ENCODE peak calls at places on chromosomes 4 and X, in eight cellular contexts. One of them, this sample, is unnamed.

GRCh38 chr4:140851032-140851636 is 94.9 kb upstream of the TBC1D9 start:
- DNase-seq in SK-N-SH: peak
- DNase-seq in transverse colon: peak
- DNase-seq in HepG2: peak
- DNase-seq in sigmoid colon: no peak
- DNase-seq in tibial nerve: peak
- DNase-seq in A549: peak
- DNase-seq in ovary: peak
- DNase-seq in this sample: no peak

GRCh38 chrX:2708601-2709200 is 17.6 kb downstream of the CD99 start:
- DNase-seq in HepG2: no peak
- DNase-seq in A549: no peak
- DNase-seq in sigmoid colon: no peak
- DNase-seq in SK-N-SH: no peak
- DNase-seq in tibial nerve: no peak
- DNase-seq in ovary: no peak
- DNase-seq in transverse colon: no peak
- DNase-seq in this sample: no peak

GRCh38 chrX:31213941-31214340 is 142.1 kb upstream of the FTHL17 start:
- DNase-seq in sigmoid colon: no peak
- DNase-seq in HepG2: no peak
- DNase-seq in SK-N-SH: peak
- DNase-seq in A549: no peak
- DNase-seq in ovary: no peak
- DNase-seq in tibial nerve: no peak
- DNase-seq in transverse colon: no peak
- DNase-seq in this sample: no peak

GRCh38 chrX:28205905-28206304 is 224.7 kb upstream of the DCAF8L1 start:
- DNase-seq in ovary: no peak
- DNase-seq in sigmoid colon: no peak
- DNase-seq in A549: no peak
- DNase-seq in SK-N-SH: no peak
- DNase-seq in tibial nerve: no peak
- DNase-seq in transverse colon: no peak
- DNase-seq in HepG2: no peak
- DNase-seq in this sample: no peak

GRCh38 chrX:34863906-34864305 is 78.7 kb upstream of the FAM47B start:
- DNase-seq in tibial nerve: no peak
- DNase-seq in SK-N-SH: no peak
- DNase-seq in ovary: no peak
- DNase-seq in A549: no peak
- DNase-seq in HepG2: no peak
- DNase-seq in sigmoid colon: no peak
- DNase-seq in transverse colon: no peak
- DNase-seq in this sample: no peak

GRCh38 chr4:181550381-181550780 is 692.8 kb upstream of the TENM3 start:
- DNase-seq in sigmoid colon: no peak
- DNase-seq in tibial nerve: no peak
- DNase-seq in SK-N-SH: no peak
- DNase-seq in transverse colon: no peak
- DNase-seq in ovary: no peak
- DNase-seq in A549: no peak
- DNase-seq in HepG2: no peak
- DNase-seq in this sample: no peak

GRCh38 chrX:52553995-52554642 is 37.3 kb upstream of the XAGE1B start:
- DNase-seq in A549: no peak
- DNase-seq in SK-N-SH: no peak
- DNase-seq in tibial nerve: no peak
- DNase-seq in HepG2: no peak
- DNase-seq in sigmoid colon: no peak
- DNase-seq in ovary: no peak
- DNase-seq in transverse colon: no peak
- DNase-seq in this sample: no peak

GRCh38 chr4:147786031-147786430 is 54.1 kb downstream of the ARHGAP10 start:
- DNase-seq in HepG2: no peak
- DNase-seq in tibial nerve: no peak
- DNase-seq in ovary: no peak
- DNase-seq in sigmoid colon: no peak
- DNase-seq in A549: no peak
- DNase-seq in SK-N-SH: no peak
- DNase-seq in transverse colon: no peak
- DNase-seq in this sample: no peak

GRCh38 chr4:70721747-70722146 is at the start of gene RUFY3:
- DNase-seq in tibial nerve: peak
- DNase-seq in SK-N-SH: peak
- DNase-seq in transverse colon: no peak
- DNase-seq in sigmoid colon: peak
- DNase-seq in A549: no peak
- DNase-seq in HepG2: no peak
- DNase-seq in ovary: peak
- DNase-seq in this sample: no peak

GRCh38 chrX:26851981-26852380 is 611.2 kb downstream of the PPP4R3C start:
- DNase-seq in SK-N-SH: no peak
- DNase-seq in sigmoid colon: no peak
- DNase-seq in A549: no peak
- DNase-seq in transverse colon: no peak
- DNase-seq in tibial nerve: no peak
- DNase-seq in HepG2: peak
- DNase-seq in ovary: no peak
- DNase-seq in this sample: no peak

GRCh38 chrX:54494970-54495813 is 842 bp downstream of the FGD1 start:
- DNase-seq in sigmoid colon: no peak
- DNase-seq in SK-N-SH: peak
- DNase-seq in transverse colon: no peak
- DNase-seq in A549: no peak
- DNase-seq in tibial nerve: no peak
- DNase-seq in HepG2: no peak
- DNase-seq in ovary: no peak
- DNase-seq in this sample: no peak

GRCh38 chr4:82371398-82371972 is 2.3 kb downstream of the HNRNPD start:
- DNase-seq in sigmoid colon: no peak
- DNase-seq in HepG2: no peak
- DNase-seq in transverse colon: no peak
- DNase-seq in tibial nerve: no peak
- DNase-seq in A549: no peak
- DNase-seq in ovary: no peak
- DNase-seq in SK-N-SH: peak
- DNase-seq in this sample: no peak

GRCh38 chr4:113332701-113333100 is 283.2 kb downstream of the ANK2 start:
- DNase-seq in ovary: no peak
- DNase-seq in A549: no peak
- DNase-seq in SK-N-SH: no peak
- DNase-seq in tibial nerve: no peak
- DNase-seq in transverse colon: no peak
- DNase-seq in HepG2: no peak
- DNase-seq in sigmoid colon: no peak
- DNase-seq in this sample: no peak

GRCh38 chrX:9627827-9628406 is 137.7 kb downstream of the GPR143 start:
- DNase-seq in tibial nerve: no peak
- DNase-seq in HepG2: no peak
- DNase-seq in ovary: no peak
- DNase-seq in transverse colon: no peak
- DNase-seq in A549: no peak
- DNase-seq in sigmoid colon: no peak
- DNase-seq in SK-N-SH: no peak
- DNase-seq in this sample: no peak

GRCh38 chr4:184644553-184645307 is 4.5 kb downstream of the CASP3 start:
- DNase-seq in ovary: no peak
- DNase-seq in sigmoid colon: no peak
- DNase-seq in tibial nerve: no peak
- DNase-seq in HepG2: no peak
- DNase-seq in A549: no peak
- DNase-seq in SK-N-SH: no peak
- DNase-seq in transverse colon: no peak
- DNase-seq in this sample: no peak

GRCh38 chr4:159487284-159487747 is 384.4 kb downstream of the RAPGEF2 start:
- DNase-seq in A549: peak
- DNase-seq in ovary: no peak
- DNase-seq in transverse colon: peak
- DNase-seq in SK-N-SH: peak
- DNase-seq in tibial nerve: peak
- DNase-seq in HepG2: peak
- DNase-seq in sigmoid colon: no peak
- DNase-seq in this sample: no peak

GRCh38 chrX:7420712-7421111 is 272.8 kb upstream of the PUDP start:
- DNase-seq in HepG2: no peak
- DNase-seq in tibial nerve: no peak
- DNase-seq in transverse colon: no peak
- DNase-seq in A549: no peak
- DNase-seq in sigmoid colon: no peak
- DNase-seq in SK-N-SH: no peak
- DNase-seq in ovary: no peak
- DNase-seq in this sample: no peak

GRCh38 chrX:113644426-113644825 is 803.8 kb upstream of the AMOT start:
- DNase-seq in ovary: no peak
- DNase-seq in tibial nerve: no peak
- DNase-seq in HepG2: no peak
- DNase-seq in SK-N-SH: no peak
- DNase-seq in transverse colon: no peak
- DNase-seq in sigmoid colon: no peak
- DNase-seq in A549: no peak
- DNase-seq in this sample: no peak

GRCh38 chr4:13970349-13970748 is 342.8 kb upstream of the BOD1L1 start:
- DNase-seq in HepG2: no peak
- DNase-seq in A549: no peak
- DNase-seq in transverse colon: no peak
- DNase-seq in SK-N-SH: no peak
- DNase-seq in tibial nerve: no peak
- DNase-seq in ovary: no peak
- DNase-seq in sigmoid colon: no peak
- DNase-seq in this sample: no peak

GRCh38 chr4:152392079-152392478 is 143.8 kb downstream of the FBXW7 start:
- DNase-seq in sigmoid colon: no peak
- DNase-seq in HepG2: no peak
- DNase-seq in ovary: no peak
- DNase-seq in SK-N-SH: no peak
- DNase-seq in A549: no peak
- DNase-seq in transverse colon: no peak
- DNase-seq in tibial nerve: no peak
- DNase-seq in this sample: no peak

DNA sequence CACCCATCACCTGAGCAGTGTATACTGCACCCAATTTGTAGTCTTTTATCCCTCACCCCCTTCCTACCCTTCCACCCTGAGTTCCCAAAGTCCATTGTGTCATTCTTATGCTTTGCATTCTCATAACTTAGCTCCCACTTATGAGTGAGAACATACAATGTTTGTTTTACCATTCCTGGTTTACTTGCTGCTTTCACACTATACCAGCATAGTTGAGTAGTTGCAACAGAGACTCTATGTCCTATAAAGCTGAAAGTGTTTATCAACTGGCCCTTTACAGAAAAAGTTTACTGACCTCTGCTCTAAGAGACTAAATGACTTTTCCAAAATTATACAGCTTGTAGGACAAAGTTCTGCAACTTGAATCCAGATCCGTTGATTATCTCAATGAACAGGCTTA is 61.1 kb upstream of the BLTP1 start:
- DNase-seq in HepG2: no peak
- DNase-seq in tibial nerve: no peak
- DNase-seq in SK-N-SH: no peak
- DNase-seq in transverse colon: no peak
- DNase-seq in ovary: no peak
- DNase-seq in A549: no peak
- DNase-seq in sigmoid colon: no peak
- DNase-seq in this sample: no peak
- TF ChIP-seq EP300 in HepG2: no peak
- TF ChIP-seq EP300 in tibial nerve: no peak
- TF ChIP-seq EP300 in SK-N-SH: no peak
- TF ChIP-seq EP300 in transverse colon: no peak
- TF ChIP-seq EP300 in ovary: no peak
- TF ChIP-seq EP300 in A549: no peak
- TF ChIP-seq EP300 in sigmoid colon: no peak
- TF ChIP-seq EP300 in this sample: no peak

DNA sequence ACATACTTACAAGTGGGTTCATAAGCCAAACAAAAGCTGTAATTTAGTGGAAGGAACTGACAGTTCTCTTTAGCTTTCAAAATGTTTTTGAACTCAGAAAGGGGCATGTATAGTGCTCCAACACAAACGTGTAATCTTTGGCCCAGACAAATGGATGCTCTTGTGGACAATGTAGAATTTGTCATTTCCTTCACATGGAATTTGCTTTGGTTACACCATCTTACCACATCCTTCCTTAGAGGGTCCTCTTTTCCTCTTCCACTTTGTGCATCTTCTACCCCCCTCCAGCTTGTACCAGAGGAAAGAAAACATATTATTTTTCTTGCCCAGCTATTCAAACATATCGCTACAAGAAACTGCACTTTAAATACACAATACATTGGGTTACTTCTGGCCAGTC is 42.4 kb downstream of the MEPE start:
- DNase-seq in transverse colon: no peak
- DNase-seq in A549: no peak
- DNase-seq in ovary: no peak
- DNase-seq in HepG2: no peak
- DNase-seq in tibial nerve: no peak
- DNase-seq in sigmoid colon: no peak
- DNase-seq in SK-N-SH: no peak
- DNase-seq in this sample: no peak
- TF ChIP-seq EP300 in transverse colon: no peak
- TF ChIP-seq EP300 in A549: no peak
- TF ChIP-seq EP300 in ovary: no peak
- TF ChIP-seq EP300 in HepG2: no peak
- TF ChIP-seq EP300 in tibial nerve: no peak
- TF ChIP-seq EP300 in sigmoid colon: no peak
- TF ChIP-seq EP300 in SK-N-SH: no peak
- TF ChIP-seq EP300 in this sample: no peak

DNA sequence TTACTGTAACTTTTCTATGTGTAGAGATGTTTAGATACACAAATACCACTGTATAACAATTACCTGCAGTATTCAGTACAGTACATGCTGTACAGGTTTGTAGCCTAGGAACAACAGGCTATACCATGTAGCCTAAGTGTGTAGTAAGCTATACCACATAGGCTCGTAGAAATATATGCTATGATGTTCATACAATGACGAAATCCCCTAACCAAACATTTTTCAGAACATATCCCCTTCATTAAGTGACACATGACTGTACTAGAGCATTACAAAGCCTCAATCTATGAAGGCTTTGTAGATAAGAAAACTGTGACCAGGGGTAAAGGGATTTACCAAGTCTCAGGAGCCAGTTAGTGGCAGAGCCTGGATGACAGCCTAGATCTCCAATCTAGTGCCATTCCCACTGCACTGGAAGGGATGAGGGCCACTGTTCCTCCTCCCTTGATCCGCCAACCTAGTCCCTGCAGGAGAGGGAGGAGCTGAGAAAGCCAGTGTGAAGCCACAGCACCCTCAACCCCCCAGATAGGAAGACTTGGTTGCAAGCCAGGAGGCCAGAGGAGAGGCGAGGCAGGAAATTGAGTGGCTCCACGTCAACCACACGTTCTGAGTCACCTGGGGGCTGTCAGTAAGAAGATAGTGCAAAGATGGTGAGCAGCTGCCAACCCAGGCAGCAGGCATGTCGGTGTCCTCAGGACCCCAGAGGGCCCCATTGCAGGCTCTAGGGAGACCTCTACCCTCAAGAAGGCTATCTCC is 227.7 kb downstream of the BCOR start:
- DNase-seq in HepG2: no peak
- DNase-seq in A549: peak
- DNase-seq in sigmoid colon: no peak
- DNase-seq in ovary: no peak
- DNase-seq in transverse colon: peak
- DNase-seq in SK-N-SH: no peak
- DNase-seq in tibial nerve: no peak
- DNase-seq in this sample: no peak
- TF ChIP-seq EP300 in HepG2: no peak
- TF ChIP-seq EP300 in A549: no peak
- TF ChIP-seq EP300 in sigmoid colon: no peak
- TF ChIP-seq EP300 in ovary: no peak
- TF ChIP-seq EP300 in transverse colon: no peak
- TF ChIP-seq EP300 in SK-N-SH: peak
- TF ChIP-seq EP300 in tibial nerve: no peak
- TF ChIP-seq EP300 in this sample: no peak

GRCh38 chrX:66676990-66677389 is 38.1 kb upstream of the EDA2R start:
- DNase-seq in ovary: no peak
- DNase-seq in sigmoid colon: no peak
- DNase-seq in A549: no peak
- DNase-seq in transverse colon: no peak
- DNase-seq in SK-N-SH: no peak
- DNase-seq in HepG2: no peak
- DNase-seq in tibial nerve: no peak
- DNase-seq in this sample: no peak
- TF ChIP-seq EP300 in ovary: no peak
- TF ChIP-seq EP300 in sigmoid colon: no peak
- TF ChIP-seq EP300 in A549: no peak
- TF ChIP-seq EP300 in transverse colon: no peak
- TF ChIP-seq EP300 in SK-N-SH: peak
- TF ChIP-seq EP300 in HepG2: no peak
- TF ChIP-seq EP300 in tibial nerve: no peak
- TF ChIP-seq EP300 in this sample: no peak